ENCODE peak calls at places on chromosomes 5 and 9, in five cellular contexts. One of them, this sample, is unnamed. For H3K27me3, the result is how much of the 10 kb centered on the place peaks cover.

GRCh38 chr5:78887384-78888118 is 97.6 kb downstream of the ARSB start:
- DNase-seq in body of pancreas: no peak
- DNase-seq in fibroblast of lung: no peak
- DNase-seq in GM23248: no peak
- DNase-seq in CD8-positive, alpha-beta T cell: no peak
- DNase-seq in this sample: no peak

GRCh38 chr5:144886668-144887067 is 716.0 kb downstream of the KCTD16 start:
- DNase-seq in body of pancreas: no peak
- DNase-seq in GM23248: no peak
- DNase-seq in fibroblast of lung: no peak
- DNase-seq in CD8-positive, alpha-beta T cell: no peak
- DNase-seq in this sample: peak

GRCh38 chr5:14036514-14036913 is 92.0 kb upstream of the DNAH5 start:
- DNase-seq in GM23248: peak
- DNase-seq in CD8-positive, alpha-beta T cell: no peak
- DNase-seq in body of pancreas: no peak
- DNase-seq in fibroblast of lung: peak
- DNase-seq in this sample: peak

GRCh38 chr9:71984388-71985069 is 73.1 kb downstream of the C9orf85 start:
- DNase-seq in GM23248: peak
- DNase-seq in CD8-positive, alpha-beta T cell: no peak
- DNase-seq in fibroblast of lung: peak
- DNase-seq in body of pancreas: no peak
- DNase-seq in this sample: peak

GRCh38 chr5:142600611-142601360 is 85.1 kb downstream of the FGF1 start:
- DNase-seq in CD8-positive, alpha-beta T cell: no peak
- DNase-seq in body of pancreas: peak
- DNase-seq in GM23248: peak
- DNase-seq in fibroblast of lung: peak
- DNase-seq in this sample: peak

GRCh38 chr5:151183451-151184245 is 26.1 kb upstream of the ANXA6 start:
- DNase-seq in CD8-positive, alpha-beta T cell: no peak
- DNase-seq in fibroblast of lung: peak
- DNase-seq in GM23248: peak
- DNase-seq in body of pancreas: no peak
- DNase-seq in this sample: peak

GRCh38 chr9:113511047-113511521 is 47.6 kb downstream of the RGS3 start:
- DNase-seq in fibroblast of lung: no peak
- DNase-seq in body of pancreas: peak
- DNase-seq in GM23248: no peak
- DNase-seq in CD8-positive, alpha-beta T cell: no peak
- DNase-seq in this sample: no peak

GRCh38 chr9:100443781-100444768 is 17.1 kb downstream of the MSANTD3 start:
- DNase-seq in CD8-positive, alpha-beta T cell: no peak
- DNase-seq in GM23248: peak
- DNase-seq in body of pancreas: no peak
- DNase-seq in fibroblast of lung: peak
- DNase-seq in this sample: peak

GRCh38 chr9:136566899-136567298 is 21.1 kb upstream of the NOTCH1 start:
- DNase-seq in fibroblast of lung: peak
- DNase-seq in CD8-positive, alpha-beta T cell: no peak
- DNase-seq in GM23248: peak
- DNase-seq in body of pancreas: peak
- DNase-seq in this sample: peak

GRCh38 chr5:141747646-141748229 is 65.7 kb upstream of the ARAP3 start:
- DNase-seq in fibroblast of lung: no peak
- DNase-seq in GM23248: no peak
- DNase-seq in CD8-positive, alpha-beta T cell: no peak
- DNase-seq in body of pancreas: no peak
- DNase-seq in this sample: no peak

GRCh38 chr5:159518361-159518760 is 188.1 kb upstream of the IL12B start:
- DNase-seq in body of pancreas: no peak
- DNase-seq in CD8-positive, alpha-beta T cell: no peak
- DNase-seq in GM23248: peak
- DNase-seq in fibroblast of lung: peak
- DNase-seq in this sample: peak

GRCh38 chr5:55497712-55498111 is 37.1 kb downstream of the PLPP1 start:
- DNase-seq in GM23248: no peak
- DNase-seq in CD8-positive, alpha-beta T cell: no peak
- DNase-seq in body of pancreas: no peak
- DNase-seq in fibroblast of lung: no peak
- DNase-seq in this sample: no peak

GRCh38 chr5:72171667-72172066 is 64.4 kb downstream of the MAP1B start:
- DNase-seq in GM23248: peak
- DNase-seq in CD8-positive, alpha-beta T cell: no peak
- DNase-seq in fibroblast of lung: no peak
- DNase-seq in body of pancreas: no peak
- DNase-seq in this sample: no peak

GRCh38 chr5:6886866-6887265 is 173.6 kb downstream of the TENT4A start:
- DNase-seq in CD8-positive, alpha-beta T cell: no peak
- DNase-seq in GM23248: no peak
- DNase-seq in fibroblast of lung: no peak
- DNase-seq in body of pancreas: no peak
- DNase-seq in this sample: no peak

GRCh38 chr5:125587631-125588030 is 835.6 kb upstream of the GRAMD2B start:
- DNase-seq in GM23248: no peak
- DNase-seq in body of pancreas: no peak
- DNase-seq in fibroblast of lung: no peak
- DNase-seq in CD8-positive, alpha-beta T cell: no peak
- DNase-seq in this sample: peak

GRCh38 chr5:16787278-16787677 is 148.8 kb downstream of the MYO10 start:
- DNase-seq in body of pancreas: no peak
- DNase-seq in CD8-positive, alpha-beta T cell: no peak
- DNase-seq in GM23248: no peak
- DNase-seq in fibroblast of lung: no peak
- DNase-seq in this sample: peak

GRCh38 chr5:178163772-178164735 is 10.4 kb upstream of the NHP2 start:
- DNase-seq in body of pancreas: peak
- DNase-seq in GM23248: peak
- DNase-seq in fibroblast of lung: peak
- DNase-seq in CD8-positive, alpha-beta T cell: peak
- DNase-seq in this sample: peak
- H3K27me3 ChIP-seq in body of pancreas: under half
- H3K27me3 ChIP-seq in GM23248: under half
- H3K27me3 ChIP-seq in fibroblast of lung: under half
- H3K27me3 ChIP-seq in CD8-positive, alpha-beta T cell: under half
- H3K27me3 ChIP-seq in this sample: under half

DNA sequence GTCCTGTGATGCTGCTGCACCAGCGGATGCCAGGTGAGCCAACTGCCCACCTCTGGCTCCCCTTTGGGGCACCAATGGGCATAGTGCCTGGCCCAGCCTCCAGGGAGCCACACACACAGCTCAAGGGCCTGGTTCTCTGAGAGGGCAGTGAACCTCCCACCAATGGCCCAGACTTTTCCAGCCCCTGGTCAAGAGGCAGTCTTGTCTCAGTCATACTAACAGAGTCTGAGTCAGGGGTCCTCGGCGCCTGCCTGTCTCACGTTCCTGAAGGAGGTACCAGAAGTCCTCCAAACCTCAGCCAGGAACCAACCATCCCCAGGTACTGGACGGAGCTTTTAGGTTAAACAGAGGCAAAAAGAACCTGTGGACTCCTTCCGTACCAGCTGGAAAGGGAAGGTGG is 121.1 kb downstream of the C5orf15 start:
- DNase-seq in GM23248: no peak
- DNase-seq in body of pancreas: no peak
- DNase-seq in fibroblast of lung: no peak
- DNase-seq in CD8-positive, alpha-beta T cell: no peak
- DNase-seq in this sample: no peak
- H3K27me3 ChIP-seq in GM23248: under half
- H3K27me3 ChIP-seq in body of pancreas: under half
- H3K27me3 ChIP-seq in fibroblast of lung: under half
- H3K27me3 ChIP-seq in CD8-positive, alpha-beta T cell: under half
- H3K27me3 ChIP-seq in this sample: under half

GRCh38 chr5:116571568-116572321 is 2.9 kb downstream of the SEMA6A start:
- DNase-seq in body of pancreas: no peak
- DNase-seq in fibroblast of lung: no peak
- DNase-seq in GM23248: no peak
- DNase-seq in CD8-positive, alpha-beta T cell: no peak
- DNase-seq in this sample: no peak
- H3K27me3 ChIP-seq in body of pancreas: under half
- H3K27me3 ChIP-seq in fibroblast of lung: under half
- H3K27me3 ChIP-seq in GM23248: half or more
- H3K27me3 ChIP-seq in CD8-positive, alpha-beta T cell: under half
- H3K27me3 ChIP-seq in this sample: under half

DNA sequence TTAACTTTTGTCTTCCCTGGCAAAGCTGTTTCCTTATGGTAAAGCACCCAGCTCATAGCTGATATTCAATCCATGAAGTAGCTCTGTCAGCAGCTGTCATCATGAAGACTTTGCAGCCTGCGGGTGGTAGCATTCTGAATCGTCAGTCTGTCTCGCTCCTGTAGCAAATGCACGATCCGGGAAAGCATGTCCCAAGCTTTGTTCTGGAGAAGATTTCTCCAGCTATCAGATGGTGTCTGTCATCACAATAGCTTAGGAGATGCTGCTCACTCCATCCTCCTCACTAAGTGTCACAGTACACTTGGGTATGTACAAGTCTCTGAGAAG is 191.3 kb upstream of the MSX2 start:
- DNase-seq in CD8-positive, alpha-beta T cell: no peak
- DNase-seq in GM23248: no peak
- DNase-seq in body of pancreas: no peak
- DNase-seq in fibroblast of lung: no peak
- DNase-seq in this sample: peak
- H3K27me3 ChIP-seq in CD8-positive, alpha-beta T cell: under half
- H3K27me3 ChIP-seq in GM23248: under half
- H3K27me3 ChIP-seq in body of pancreas: under half
- H3K27me3 ChIP-seq in fibroblast of lung: under half
- H3K27me3 ChIP-seq in this sample: under half

DNA sequence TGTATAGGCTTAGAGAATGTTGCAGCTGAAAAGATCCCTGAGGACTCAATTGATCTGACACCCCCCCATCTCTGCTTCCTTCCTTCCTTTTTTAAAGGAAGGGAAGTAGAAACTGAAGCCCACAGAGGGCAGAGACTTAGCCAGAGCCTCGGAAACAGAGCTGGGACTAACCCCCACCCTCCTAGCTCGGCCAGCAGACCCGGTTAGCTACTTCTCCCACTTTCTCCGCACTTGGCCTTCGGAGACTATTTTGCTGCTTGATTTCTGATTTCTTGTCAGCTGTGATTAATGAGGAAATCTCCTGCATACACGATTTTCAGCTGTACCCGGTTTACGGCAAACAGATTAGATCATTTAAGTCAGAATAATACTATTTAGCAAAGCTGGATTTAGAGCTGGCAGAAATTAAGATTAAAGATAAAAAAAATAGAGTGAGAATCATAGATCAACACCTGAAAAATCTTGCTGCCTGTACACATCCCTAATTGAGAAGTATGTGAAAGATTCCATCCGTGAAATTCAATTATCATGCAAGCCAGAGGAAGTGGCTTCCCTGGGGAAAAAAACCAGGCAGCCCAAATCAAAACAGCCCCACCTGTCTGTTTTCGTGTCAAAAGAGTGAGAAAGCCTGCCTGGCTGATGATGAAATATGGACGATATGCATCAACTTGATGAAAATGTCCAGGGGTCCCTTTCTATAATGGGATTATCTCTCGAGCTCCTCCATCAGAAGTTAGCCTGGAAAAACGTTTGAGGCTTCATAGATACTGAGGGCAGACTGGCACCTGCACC is 159.5 kb upstream of the SHB start:
- DNase-seq in body of pancreas: no peak
- DNase-seq in fibroblast of lung: peak
- DNase-seq in CD8-positive, alpha-beta T cell: no peak
- DNase-seq in GM23248: no peak
- DNase-seq in this sample: no peak
- H3K27me3 ChIP-seq in body of pancreas: under half
- H3K27me3 ChIP-seq in fibroblast of lung: under half
- H3K27me3 ChIP-seq in CD8-positive, alpha-beta T cell: under half
- H3K27me3 ChIP-seq in GM23248: under half
- H3K27me3 ChIP-seq in this sample: under half

GRCh38 chr9:97847474-97848236 is 5.4 kb upstream of the FOXE1 start:
- DNase-seq in body of pancreas: no peak
- DNase-seq in GM23248: no peak
- DNase-seq in CD8-positive, alpha-beta T cell: no peak
- DNase-seq in fibroblast of lung: no peak
- DNase-seq in this sample: no peak
- H3K27me3 ChIP-seq in body of pancreas: under half
- H3K27me3 ChIP-seq in GM23248: half or more
- H3K27me3 ChIP-seq in CD8-positive, alpha-beta T cell: under half
- H3K27me3 ChIP-seq in fibroblast of lung: half or more
- H3K27me3 ChIP-seq in this sample: half or more

DNA sequence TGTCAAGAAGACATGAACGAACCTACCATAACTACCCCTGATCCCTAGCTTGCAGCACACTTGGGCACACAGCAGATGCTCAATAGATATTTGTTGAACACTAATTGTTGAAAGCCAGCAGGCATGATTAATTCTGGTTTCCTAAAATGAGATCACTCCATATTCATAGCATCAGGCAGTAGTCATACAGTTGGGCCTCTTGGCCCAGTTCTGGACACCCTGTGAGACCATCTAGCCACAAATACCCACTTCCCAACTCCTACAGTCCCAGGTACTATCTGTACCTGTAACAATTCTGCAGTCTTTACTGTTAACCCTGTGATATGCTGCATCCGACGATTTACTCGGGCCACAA is 24.2 kb downstream of the P4HA2 start:
- DNase-seq in GM23248: peak
- DNase-seq in CD8-positive, alpha-beta T cell: no peak
- DNase-seq in body of pancreas: no peak
- DNase-seq in fibroblast of lung: peak
- DNase-seq in this sample: peak
- H3K27me3 ChIP-seq in GM23248: under half
- H3K27me3 ChIP-seq in CD8-positive, alpha-beta T cell: under half
- H3K27me3 ChIP-seq in body of pancreas: under half
- H3K27me3 ChIP-seq in fibroblast of lung: under half
- H3K27me3 ChIP-seq in this sample: under half

DNA sequence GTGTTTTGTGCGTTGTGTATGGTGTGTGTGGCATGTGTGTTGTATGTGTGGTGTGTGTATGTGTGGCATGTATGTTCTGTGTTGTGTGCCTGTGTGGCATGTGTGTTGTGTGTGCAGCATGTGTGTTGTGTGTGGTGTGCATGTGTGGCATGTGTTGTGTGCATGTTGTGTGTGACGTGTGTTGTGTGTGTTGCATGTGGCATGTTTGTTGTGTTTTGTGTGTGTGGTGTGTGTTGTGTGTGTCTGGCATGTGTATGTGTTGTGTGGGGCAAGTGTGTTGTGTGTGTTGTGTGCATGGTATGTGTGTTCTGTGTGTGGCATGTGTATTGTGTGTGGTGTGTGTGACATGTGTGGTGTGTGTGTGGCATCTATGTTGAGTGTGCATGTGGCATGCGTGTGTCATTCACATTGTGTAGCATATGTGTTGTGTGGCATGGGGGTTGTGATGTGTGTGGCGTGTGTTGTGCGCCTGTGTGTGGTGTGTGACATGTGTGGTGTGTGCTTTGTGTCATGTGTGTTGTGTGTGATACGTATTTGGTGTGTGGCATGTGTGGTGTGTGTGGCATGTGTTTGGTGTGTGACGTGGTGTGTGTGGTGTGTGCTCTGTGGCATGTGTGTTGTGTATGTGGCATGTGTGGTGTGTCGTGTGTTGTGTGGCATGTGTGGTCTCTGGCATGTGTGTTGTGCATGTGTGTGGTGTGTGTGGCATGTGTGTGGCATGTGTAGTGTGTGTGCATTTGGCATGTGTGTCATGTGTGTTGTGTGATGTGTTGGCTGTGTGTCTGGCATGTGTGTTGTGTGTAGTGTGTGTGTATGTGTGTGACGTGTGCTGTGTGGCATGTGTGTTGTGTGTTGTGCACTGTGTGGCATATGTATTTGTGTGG is 46.6 kb upstream of the IRX4 start:
- DNase-seq in fibroblast of lung: no peak
- DNase-seq in GM23248: no peak
- DNase-seq in body of pancreas: no peak
- DNase-seq in CD8-positive, alpha-beta T cell: no peak
- DNase-seq in this sample: no peak
- H3K27me3 ChIP-seq in fibroblast of lung: under half
- H3K27me3 ChIP-seq in GM23248: under half
- H3K27me3 ChIP-seq in body of pancreas: under half
- H3K27me3 ChIP-seq in CD8-positive, alpha-beta T cell: under half
- H3K27me3 ChIP-seq in this sample: under half